ENCODE peak calls at places on chromosomes 3 and 15, in four cellular contexts. X is left lung, C is RWPE1, P is progenitor cell of endocrine pancreas. Z is an unnamed sample.

GRCh38 chr3:20564966-20565365 is 379.0 kb upstream of the SGO1 start:
- DNase-seq in P (no peak), X (no peak), C (no peak), Z (no peak)

GRCh38 chr3:10281951-10282350 is 10.8 kb downstream of the GHRL start:
- DNase-seq in P (no peak), X (no peak), C (no peak), Z (no peak)

GRCh38 chr3:101719604-101720185 is 4.7 kb upstream of the CEP97 start:
- DNase-seq in P (no peak), X (no peak), C (no peak), Z (no peak)

GRCh38 chr3:25863560-25863959 is 73.7 kb downstream of the OXSM start:
- DNase-seq in X (no peak), P (no peak), C (no peak), Z (no peak)

GRCh38 chr3:159844383-159844730 is 144.3 kb upstream of the IL12A start:
- DNase-seq in X (no peak), P (no peak), C (no peak), Z (no peak)

GRCh38 chr3:159619341-159619885 is 369.2 kb upstream of the IL12A start:
- DNase-seq in X (no peak), C (no peak), P (no peak), Z (no peak)

GRCh38 chr15:93515256-93516044 is 426.4 kb upstream of the RGMA start:
- DNase-seq in C (no peak), X (no peak), P (no peak), Z (no peak)

GRCh38 chr15:67444100-67444499 is 76.8 kb upstream of the C15orf61 start:
- DNase-seq in C (no peak), P (no peak), X (no peak), Z (no peak)

GRCh38 chr15:65730560-65731172 is 61.4 kb downstream of the DENND4A start:
- DNase-seq in P (no peak), C (no peak), X (no peak), Z (no peak)

GRCh38 chr3:71208273-71209095 is 375.0 kb downstream of the FOXP1 start:
- DNase-seq in X (no peak), P (peak), C (no peak), Z (no peak)

GRCh38 chr3:194957743-194958240 is 272.1 kb downstream of the FAM43A start:
- DNase-seq in X (no peak), P (no peak), C (no peak), Z (no peak)

GRCh38 chr3:27353221-27353620 is 16.0 kb downstream of the NEK10 start:
- DNase-seq in C (no peak), X (no peak), P (no peak), Z (no peak)

GRCh38 chr3:115208066-115208750 is 61.1 kb upstream of the ZBTB20 start:
- DNase-seq in C (no peak), X (no peak), P (no peak), Z (no peak)

GRCh38 chr15:43505723-43506122 is 11.7 kb upstream of the MAP1A start:
- DNase-seq in X (no peak), P (no peak), C (no peak), Z (peak)
- TF ChIP-seq CTCF in X (no peak), P (no peak), C (no peak), Z (no peak)

DNA sequence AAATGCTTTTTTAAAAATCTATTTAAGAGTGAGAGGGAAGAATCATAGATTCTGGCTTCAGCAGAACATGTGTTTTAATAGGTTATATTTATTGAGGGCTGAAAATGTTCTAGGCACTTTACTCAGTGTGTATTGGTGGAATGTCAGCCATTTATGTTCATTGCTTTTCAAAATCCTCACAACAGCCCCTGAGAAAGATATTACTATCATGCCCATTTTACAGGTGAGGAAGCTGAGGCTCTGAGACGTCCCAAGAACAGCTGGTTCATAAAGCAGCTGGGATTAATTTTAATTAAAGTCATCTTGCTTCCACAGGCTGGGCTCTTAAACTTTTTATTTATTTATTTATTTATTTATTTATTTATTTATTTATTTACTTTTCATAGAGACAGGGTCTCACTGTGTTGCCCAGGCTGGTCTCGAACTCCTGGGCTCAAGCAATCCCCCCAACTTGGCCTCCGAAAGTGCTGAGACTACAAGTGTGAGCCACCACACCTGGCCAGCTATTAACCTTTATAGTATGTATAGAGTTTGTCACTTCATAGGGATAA is 364.6 kb downstream of the SHQ1 start:
- DNase-seq in X (no peak), C (no peak), P (no peak), Z (no peak)
- TF ChIP-seq CTCF in X (no peak), C (no peak), P (no peak), Z (no peak)

GRCh38 chr3:47416041-47416440 is 35.2 kb downstream of the PTPN23 start:
- DNase-seq in X (no peak), P (no peak), C (no peak), Z (no peak)
- TF ChIP-seq CTCF in X (no peak), P (no peak), C (no peak), Z (no peak)

GRCh38 chr3:14894085-14894484 is 53.3 kb upstream of the NR2C2 start:
- DNase-seq in X (no peak), C (no peak), P (no peak), Z (no peak)

GRCh38 chr3:14899993-14900618 is 47.3 kb upstream of the NR2C2 start:
- DNase-seq in X (no peak), C (no peak), P (no peak), Z (no peak)

GRCh38 chr3:14898929-14899328 is 48.5 kb upstream of the NR2C2 start:
- DNase-seq in X (no peak), C (no peak), P (no peak), Z (no peak)

GRCh38 chr3:14900881-14901873 is 46.2 kb upstream of the NR2C2 start:
- DNase-seq in P (no peak), X (no peak), C (no peak), Z (no peak)

GRCh38 chr3:14897266-14897665 is 50.1 kb upstream of the NR2C2 start:
- DNase-seq in C (no peak), P (no peak), X (no peak), Z (no peak)
- TF ChIP-seq CTCF in C (no peak), P (no peak), X (no peak), Z (no peak)

GRCh38 chr3:42692667-42693529 is 7.6 kb downstream of the KLHL40 start:
- DNase-seq in X (peak), C (no peak), P (no peak), Z (no peak)
- TF ChIP-seq CTCF in X (no peak), C (no peak), P (no peak), Z (no peak)

GRCh38 chr3:50415066-50415465 is 55.7 kb upstream of the TMEM115 start:
- DNase-seq in C (no peak), P (no peak), X (no peak), Z (no peak)
- TF ChIP-seq CTCF in C (no peak), P (peak), X (no peak), Z (no peak)

GRCh38 chr3:147618636-147619035 is 209.5 kb downstream of the ZIC1 start:
- DNase-seq in C (no peak), X (no peak), P (no peak), Z (no peak)
- TF ChIP-seq CTCF in C (no peak), X (no peak), P (no peak), Z (no peak)

DNA sequence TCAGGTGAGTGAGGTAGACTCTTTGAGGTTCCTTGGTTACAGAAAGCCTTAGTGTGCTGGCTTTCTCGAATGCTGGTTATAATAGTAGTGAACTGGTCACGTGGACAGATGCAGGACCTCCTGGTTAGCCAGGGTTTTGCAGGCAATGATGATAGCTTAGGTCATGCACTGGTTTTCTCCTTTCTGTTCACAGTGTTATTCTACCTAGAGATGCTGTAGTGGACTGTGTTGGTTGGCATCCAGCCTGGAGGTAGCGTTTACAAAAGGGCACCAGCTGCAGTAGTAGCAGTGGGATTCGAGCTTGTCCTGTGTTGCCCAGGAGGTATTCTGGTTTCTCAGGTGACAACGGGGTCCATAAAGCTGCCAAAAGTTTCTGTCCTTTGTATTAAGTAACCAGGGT is 27.0 kb downstream of the PCCB start:
- DNase-seq in X (no peak), P (no peak), C (no peak), Z (no peak)
- TF ChIP-seq CTCF in X (no peak), P (no peak), C (no peak), Z (no peak)

GRCh38 chr15:57655087-57655486 is 51.4 kb upstream of the POLR2M start:
- DNase-seq in C (no peak), X (no peak), P (no peak), Z (no peak)

GRCh38 chr15:57652481-57652880 is 54.0 kb upstream of the POLR2M start:
- DNase-seq in X (no peak), C (no peak), P (no peak), Z (no peak)

GRCh38 chr15:57654136-57654845 is 52.2 kb upstream of the POLR2M start:
- DNase-seq in P (no peak), X (no peak), C (no peak), Z (no peak)

GRCh38 chr15:57656434-57656833 is 50.1 kb upstream of the POLR2M start:
- DNase-seq in P (no peak), C (no peak), X (no peak), Z (no peak)

GRCh38 chr15:57655809-57656208 is 50.7 kb upstream of the POLR2M start:
- DNase-seq in P (no peak), X (no peak), C (no peak), Z (no peak)
- TF ChIP-seq CTCF in P (no peak), X (no peak), C (no peak), Z (no peak)

Z was measured in mesothelial cell of epicardium.